ENCODE peak calls at places on chromosomes 3 and 15, in seven cellular contexts. One of them, this sample, is unnamed.

GRCh38 chr15:70055601-70056051 is 42.1 kb downstream of the TLE3 start:
- DNase-seq in iris pigment epithelial cell: no peak
- DNase-seq in A549: no peak
- DNase-seq in glomerular endothelial cell: no peak
- DNase-seq in neural progenitor cell: no peak
- DNase-seq in H7: no peak
- DNase-seq in GM19239: no peak
- DNase-seq in this sample: no peak

GRCh38 chr3:42545284-42545900 is 36.4 kb downstream of the SEC22C start:
- DNase-seq in iris pigment epithelial cell: no peak
- DNase-seq in GM19239: no peak
- DNase-seq in glomerular endothelial cell: no peak
- DNase-seq in A549: no peak
- DNase-seq in neural progenitor cell: no peak
- DNase-seq in H7: peak; percentile 17
- DNase-seq in this sample: no peak

GRCh38 chr3:18307529-18307928 is 117.6 kb downstream of the SATB1 start:
- DNase-seq in iris pigment epithelial cell: no peak
- DNase-seq in A549: no peak
- DNase-seq in GM19239: no peak
- DNase-seq in glomerular endothelial cell: no peak
- DNase-seq in neural progenitor cell: no peak
- DNase-seq in H7: no peak
- DNase-seq in this sample: no peak

GRCh38 chr15:33581032-33581431 is 270.3 kb downstream of the RYR3 start:
- DNase-seq in GM19239: no peak
- DNase-seq in H7: no peak
- DNase-seq in neural progenitor cell: no peak
- DNase-seq in A549: no peak
- DNase-seq in iris pigment epithelial cell: peak; percentile 40
- DNase-seq in glomerular endothelial cell: no peak
- DNase-seq in this sample: no peak

GRCh38 chr3:43191116-43191515 is 85.2 kb upstream of the POMGNT2 start:
- DNase-seq in H7: no peak
- DNase-seq in neural progenitor cell: no peak
- DNase-seq in A549: no peak
- DNase-seq in GM19239: no peak
- DNase-seq in glomerular endothelial cell: no peak
- DNase-seq in iris pigment epithelial cell: peak; percentile 65
- DNase-seq in this sample: no peak

GRCh38 chr3:99625643-99626414 is 12.6 kb upstream of the COL8A1 start:
- DNase-seq in neural progenitor cell: no peak
- DNase-seq in iris pigment epithelial cell: peak; percentile 72
- DNase-seq in A549: no peak
- DNase-seq in H7: no peak
- DNase-seq in glomerular endothelial cell: no peak
- DNase-seq in GM19239: no peak
- DNase-seq in this sample: no peak

GRCh38 chr3:12253521-12253920 is 35.3 kb upstream of the PPARG start:
- DNase-seq in H7: no peak
- DNase-seq in neural progenitor cell: no peak
- DNase-seq in glomerular endothelial cell: no peak
- DNase-seq in GM19239: no peak
- DNase-seq in iris pigment epithelial cell: no peak
- DNase-seq in A549: no peak
- DNase-seq in this sample: no peak

GRCh38 chr3:177807150-177807875 is 610.0 kb upstream of the TBL1XR1 start:
- DNase-seq in neural progenitor cell: no peak
- DNase-seq in A549: no peak
- DNase-seq in GM19239: no peak
- DNase-seq in iris pigment epithelial cell: peak; percentile 94
- DNase-seq in H7: no peak
- DNase-seq in glomerular endothelial cell: no peak
- DNase-seq in this sample: no peak

GRCh38 chr15:94722025-94722636 is 490.8 kb downstream of the MCTP2 start:
- DNase-seq in H7: peak; percentile 15
- DNase-seq in iris pigment epithelial cell: no peak
- DNase-seq in glomerular endothelial cell: no peak
- DNase-seq in neural progenitor cell: peak; percentile 52
- DNase-seq in A549: no peak
- DNase-seq in GM19239: no peak
- DNase-seq in this sample: no peak

GRCh38 chr3:130508970-130509369 is 8.0 kb upstream of the COL6A6 start:
- DNase-seq in neural progenitor cell: peak; percentile 29
- DNase-seq in iris pigment epithelial cell: no peak
- DNase-seq in GM19239: no peak
- DNase-seq in A549: no peak
- DNase-seq in H7: peak; percentile 11
- DNase-seq in glomerular endothelial cell: no peak
- DNase-seq in this sample: no peak

GRCh38 chr3:130760922-130761321 is 14.3 kb upstream of the PIK3R4 start:
- DNase-seq in neural progenitor cell: no peak
- DNase-seq in H7: no peak
- DNase-seq in GM19239: no peak
- DNase-seq in iris pigment epithelial cell: no peak
- DNase-seq in glomerular endothelial cell: no peak
- DNase-seq in A549: no peak
- DNase-seq in this sample: no peak

GRCh38 chr3:10702961-10703740 is 112.9 kb upstream of the SLC6A11 start:
- DNase-seq in A549: peak; percentile 31
- DNase-seq in neural progenitor cell: peak; percentile 88
- DNase-seq in glomerular endothelial cell: no peak
- DNase-seq in iris pigment epithelial cell: peak; percentile 18
- DNase-seq in GM19239: no peak
- DNase-seq in H7: peak; percentile 88
- DNase-seq in this sample: no peak

GRCh38 chr3:178859386-178859785 is 212.2 kb downstream of the ZMAT3 start:
- DNase-seq in GM19239: no peak
- DNase-seq in H7: no peak
- DNase-seq in iris pigment epithelial cell: no peak
- DNase-seq in A549: no peak
- DNase-seq in neural progenitor cell: no peak
- DNase-seq in glomerular endothelial cell: no peak
- DNase-seq in this sample: no peak

GRCh38 chr15:90883971-90884718 is at the start of gene FES:
- DNase-seq in GM19239: no peak
- DNase-seq in H7: peak; percentile 92
- DNase-seq in neural progenitor cell: peak; percentile 71
- DNase-seq in A549: no peak
- DNase-seq in glomerular endothelial cell: no peak
- DNase-seq in iris pigment epithelial cell: peak; percentile 36
- DNase-seq in this sample: no peak

GRCh38 chr3:184261270-184262165 is at the start of gene CAMK2N2:
- DNase-seq in iris pigment epithelial cell: peak; percentile 62
- DNase-seq in neural progenitor cell: peak; percentile 81
- DNase-seq in glomerular endothelial cell: no peak
- DNase-seq in H7: peak; percentile 98
- DNase-seq in GM19239: peak; percentile 88
- DNase-seq in A549: peak; percentile 83
- DNase-seq in this sample: peak; percentile 46

GRCh38 chr3:159448902-159449301 is 539.7 kb upstream of the IL12A start:
- DNase-seq in H7: no peak
- DNase-seq in iris pigment epithelial cell: no peak
- DNase-seq in A549: no peak
- DNase-seq in glomerular endothelial cell: no peak
- DNase-seq in neural progenitor cell: no peak
- DNase-seq in GM19239: no peak
- DNase-seq in this sample: no peak

GRCh38 chr15:28896944-28897343 is 11.2 kb downstream of the APBA2 start:
- DNase-seq in glomerular endothelial cell: no peak
- DNase-seq in GM19239: no peak
- DNase-seq in neural progenitor cell: no peak
- DNase-seq in H7: no peak
- DNase-seq in A549: no peak
- DNase-seq in iris pigment epithelial cell: peak; percentile 94
- DNase-seq in this sample: no peak

GRCh38 chr3:108099679-108100428 is 9.0 kb upstream of the CD47 start:
- DNase-seq in glomerular endothelial cell: no peak
- DNase-seq in GM19239: no peak
- DNase-seq in A549: no peak
- DNase-seq in iris pigment epithelial cell: no peak
- DNase-seq in neural progenitor cell: no peak
- DNase-seq in H7: no peak
- DNase-seq in this sample: peak; percentile 40

GRCh38 chr15:75720787-75721461 is 8.3 kb upstream of the CSPG4 start:
- DNase-seq in neural progenitor cell: peak; percentile 74
- DNase-seq in glomerular endothelial cell: no peak
- DNase-seq in iris pigment epithelial cell: no peak
- DNase-seq in A549: peak; percentile 90
- DNase-seq in GM19239: no peak
- DNase-seq in H7: peak; percentile 91
- DNase-seq in this sample: peak; percentile 57

GRCh38 chr15:61084944-61085367 is 144.1 kb downstream of the RORA start:
- DNase-seq in A549: no peak
- DNase-seq in neural progenitor cell: peak; percentile 62
- DNase-seq in H7: peak; percentile 63
- DNase-seq in iris pigment epithelial cell: peak; percentile 10
- DNase-seq in glomerular endothelial cell: no peak
- DNase-seq in GM19239: no peak
- DNase-seq in this sample: peak; percentile 28

GRCh38 chr3:139473155-139473771 is 3.1 kb downstream of the RBP2 start:
- DNase-seq in glomerular endothelial cell: no peak
- DNase-seq in A549: no peak
- DNase-seq in iris pigment epithelial cell: no peak
- DNase-seq in GM19239: no peak
- DNase-seq in neural progenitor cell: no peak
- DNase-seq in H7: no peak
- DNase-seq in this sample: no peak

GRCh38 chr3:149291178-149291577 is 42.3 kb downstream of the TM4SF18 start:
- DNase-seq in H7: peak; percentile 30
- DNase-seq in iris pigment epithelial cell: no peak
- DNase-seq in neural progenitor cell: peak; percentile 12
- DNase-seq in glomerular endothelial cell: no peak
- DNase-seq in GM19239: no peak
- DNase-seq in A549: no peak
- DNase-seq in this sample: peak; percentile 42

GRCh38 chr3:16316396-16316795 is 51.4 kb downstream of the OXNAD1 start:
- DNase-seq in GM19239: no peak
- DNase-seq in A549: no peak
- DNase-seq in iris pigment epithelial cell: no peak
- DNase-seq in neural progenitor cell: no peak
- DNase-seq in H7: no peak
- DNase-seq in glomerular endothelial cell: no peak
- DNase-seq in this sample: no peak

GRCh38 chr3:156483961-156484787 is 70.7 kb downstream of the SSR3 start:
- DNase-seq in iris pigment epithelial cell: peak; percentile 75
- DNase-seq in A549: no peak
- DNase-seq in GM19239: peak; percentile 2
- DNase-seq in glomerular endothelial cell: no peak
- DNase-seq in neural progenitor cell: no peak
- DNase-seq in H7: no peak
- DNase-seq in this sample: peak; percentile 86

This sample was measured in GM12865.